ENCODE peak calls at places on chromosomes 6 and 20, in five cellular contexts. L, D, O, H and N are unnamed samples.

GRCh38 chr20:50358959-50359358 is 151.2 kb upstream of the PTPN1 start:
- DNase-seq in O (no peak), H (no peak), D (no peak), L (no peak), N (no peak)

GRCh38 chr6:160284575-160284974 is 26.0 kb upstream of the SLC22A2 start:
- DNase-seq in H (no peak), D (no peak), L (no peak), O (no peak), N (no peak)

GRCh38 chr6:30611150-30611855 is 5.7 kb downstream of the PPP1R10 start:
- DNase-seq in O (no peak), L (no peak), D (no peak), H (no peak), N (no peak)

GRCh38 chr6:144447487-144447886 is 162.4 kb downstream of the UTRN start:
- DNase-seq in D (no peak), O (no peak), L (no peak), H (no peak), N (no peak)

GRCh38 chr6:87336367-87336766 is 7.3 kb upstream of the GJB7 start:
- DNase-seq in H (no peak), D (no peak), O (no peak), L (no peak), N (no peak)

GRCh38 chr6:153032255-153032882 is 29.9 kb upstream of the MTRF1L start:
- DNase-seq in H (no peak), D (peak), L (no peak), O (no peak), N (peak)

GRCh38 chr20:45010399-45010828 is 44.1 kb downstream of the STK4 start:
- DNase-seq in H (no peak), O (no peak), L (no peak), D (no peak), N (no peak)

GRCh38 chr6:168384045-168385038 is 56.6 kb upstream of the SMOC2 start:
- DNase-seq in O (no peak), L (no peak), D (no peak), H (no peak), N (no peak)

GRCh38 chr20:39795401-39796272 is 833.5 kb downstream of the DHX35 start:
- DNase-seq in H (no peak), O (no peak), L (no peak), D (no peak), N (no peak)

GRCh38 chr6:150256618-150257272 is 112.1 kb upstream of the IYD start:
- DNase-seq in H (no peak), O (no peak), D (no peak), L (no peak), N (no peak)

GRCh38 chr6:134352786-134353480 is 35.0 kb upstream of the SGK1 start:
- DNase-seq in O (no peak), D (no peak), H (no peak), L (no peak), N (no peak)

GRCh38 chr6:30820196-30820595 is 64.1 kb upstream of the DDR1 start:
- DNase-seq in L (no peak), H (no peak), D (no peak), O (no peak), N (peak)

GRCh38 chr6:67411036-67411435 is 1224.0 kb upstream of the ADGRB3 start:
- DNase-seq in L (no peak), D (no peak), H (no peak), O (no peak), N (no peak)

GRCh38 chr6:156662025-156662445 is 115.1 kb upstream of the ARID1B start:
- DNase-seq in H (peak), O (no peak), D (peak), L (peak), N (peak)

GRCh38 chr6:6686748-6687601 is 98.5 kb downstream of the LY86 start:
- DNase-seq in O (peak), D (no peak), L (no peak), H (peak), N (peak)

GRCh38 chr6:137740967-137741761 is 125.9 kb upstream of the TNFAIP3 start:
- DNase-seq in D (no peak), O (no peak), L (no peak), H (no peak), N (peak)

GRCh38 chr6:149109397-149110070 is 208.0 kb upstream of the TAB2 start:
- DNase-seq in O (no peak), L (no peak), H (no peak), D (peak), N (no peak)

GRCh38 chr6:138403801-138404665 is at the start of gene HEBP2:
- DNase-seq in O (peak), L (peak), D (peak), H (peak), N (peak)

GRCh38 chr20:25469558-25469957 is 62.1 kb downstream of the GINS1 start:
- DNase-seq in L (no peak), H (no peak), O (no peak), D (no peak), N (no peak)

GRCh38 chr6:120198033-120198432 is 848.5 kb upstream of the MAN1A1 start:
- DNase-seq in D (no peak), L (no peak), O (no peak), H (no peak), N (no peak)

GRCh38 chr20:373171-373890 is 7.2 kb upstream of the TRIB3 start:
- DNase-seq in L (no peak), H (no peak), O (no peak), D (no peak), N (no peak)

GRCh38 chr6:125293587-125293986 is 8.2 kb downstream of the HDDC2 start:
- DNase-seq in L (no peak), O (no peak), D (no peak), H (no peak), N (no peak)

GRCh38 chr20:50111120-50111828 is 1.7 kb downstream of the UBE2V1 start:
- DNase-seq in D (no peak), O (no peak), L (peak), H (no peak), N (peak)

GRCh38 chr6:38155576-38156204 is 336.2 kb downstream of the ZFAND3 start:
- DNase-seq in L (no peak), H (no peak), O (no peak), D (no peak), N (no peak)

GRCh38 chr20:59063358-59064213 is 21.0 kb upstream of the PRELID3B start:
- DNase-seq in H (no peak), L (no peak), O (no peak), D (no peak), N (no peak)

GRCh38 chr20:43409041-43409913 is 48.4 kb upstream of the SRSF6 start:
- DNase-seq in D (no peak), O (no peak), L (no peak), H (peak), N (peak)

GRCh38 chr20:46955601-46956556 is 61.2 kb downstream of the EYA2 start:
- DNase-seq in D (no peak), L (no peak), H (no peak), O (no peak), N (no peak)

GRCh38 chr20:19121463-19121862 is 91.0 kb upstream of the SLC24A3 start:
- DNase-seq in O (no peak), L (no peak), D (no peak), H (no peak), N (peak)

GRCh38 chr20:17615645-17616479 is 46.0 kb downstream of the DSTN start:
- DNase-seq in D (no peak), L (no peak), O (no peak), H (no peak), N (no peak)